ENCODE peak calls at places on chromosomes 6 and 20, in nine cellular contexts. X is endothelial cell of umbilical vein; U is esophagus squamous epithelium; C is CD8-positive, alpha-beta T cell; P is uterus; G is GM23248; I is upper lobe of right lung; O is sigmoid colon; M is heart right ventricle. Q is an unnamed sample.
A peak's percentile ranks its signal among the peaks of the same experiment; 100 is the strongest.

GRCh38 chr20:17490501-17490900 is 40.7 kb downstream of the BFSP1 start:
- DNase-seq in X (no peak), C (no peak), U (no peak), G (no peak), M (no peak), P (no peak), O (peak; percentile 18), I (no peak), Q (no peak)

GRCh38 chr6:21859193-21859735 is 265.7 kb downstream of the SOX4 start:
- DNase-seq in M (no peak), O (no peak), U (no peak), X (no peak), I (no peak), G (no peak), P (no peak), C (no peak), Q (no peak)

GRCh38 chr20:46054606-46055005 is 25.6 kb downstream of the SLC12A5 start:
- DNase-seq in C (no peak), P (no peak), I (no peak), U (no peak), O (peak; percentile 18), G (no peak), M (no peak), X (no peak), Q (no peak)

GRCh38 chr20:40054311-40054710 is 634.7 kb downstream of the MAFB start:
- DNase-seq in C (no peak), G (no peak), P (no peak), U (no peak), O (no peak), M (no peak), X (no peak), I (no peak), Q (no peak)

GRCh38 chr6:111441678-111442243 is 41.3 kb downstream of the REV3L start:
- DNase-seq in X (no peak), U (no peak), O (no peak), I (no peak), P (no peak), C (no peak), G (no peak), M (no peak), Q (no peak)

GRCh38 chr6:393391-394221 is 2.1 kb downstream of the IRF4 start:
- DNase-seq in X (no peak), I (no peak), M (no peak), C (no peak), O (no peak), P (no peak), U (no peak), G (no peak), Q (no peak)

GRCh38 chr6:129252377-129253071 is 369.6 kb downstream of the LAMA2 start:
- DNase-seq in X (peak; percentile 9), O (no peak), I (no peak), G (no peak), M (no peak), C (no peak), P (no peak), U (no peak), Q (peak; percentile 65)

GRCh38 chr6:82211326-82211725 is 36.2 kb downstream of the IBTK start:
- DNase-seq in M (no peak), P (no peak), U (no peak), G (no peak), O (no peak), I (no peak), X (no peak), C (no peak), Q (no peak)

GRCh38 chr20:63578224-63579016 is 4.4 kb upstream of the HELZ2 start:
- DNase-seq in C (no peak), I (no peak), M (no peak), X (no peak), G (no peak), P (no peak), U (no peak), O (no peak), Q (no peak)

GRCh38 chr20:19354950-19355349 is 142.5 kb downstream of the SLC24A3 start:
- DNase-seq in P (no peak), M (no peak), O (no peak), C (no peak), I (no peak), U (no peak), X (no peak), G (no peak), Q (no peak)

GRCh38 chr6:37244430-37245310 is 12.9 kb upstream of the TBC1D22B start:
- DNase-seq in P (peak; percentile 93), O (peak; percentile 94), C (no peak), G (peak; percentile 99), X (peak; percentile 100), M (peak; percentile 51), U (no peak), I (peak; percentile 70), Q (peak; percentile 32)

GRCh38 chr20:15760217-15760567 is 813.1 kb downstream of the KIF16B start:
- DNase-seq in P (no peak), I (no peak), G (peak; percentile 0), X (no peak), O (no peak), C (no peak), M (no peak), U (no peak), Q (no peak)

GRCh38 chr20:44600301-44600700 is 17.9 kb downstream of the PKIG start:
- DNase-seq in X (no peak), G (no peak), M (no peak), U (no peak), I (no peak), P (no peak), O (peak; percentile 40), C (no peak), Q (no peak)

GRCh38 chr20:8545212-8545611 is 413.1 kb downstream of the PLCB1 start:
- DNase-seq in M (no peak), O (no peak), C (no peak), U (no peak), I (no peak), P (no peak), X (no peak), G (peak; percentile 80), Q (no peak)

GRCh38 chr20:40604416-40604815 is 84.6 kb downstream of the MAFB start:
- DNase-seq in P (no peak), X (no peak), G (no peak), C (no peak), O (no peak), M (no peak), I (no peak), U (no peak), Q (no peak)

GRCh38 chr6:29872791-29873190 is 45.2 kb downstream of the HLA-G start:
- DNase-seq in I (no peak), P (no peak), G (no peak), X (no peak), C (no peak), M (no peak), U (no peak), O (no peak), Q (no peak)

GRCh38 chr6:41470341-41471063 is 75.7 kb upstream of the FOXP4 start:
- DNase-seq in X (no peak), P (peak; percentile 50), G (peak; percentile 24), I (peak; percentile 81), C (no peak), O (peak; percentile 80), U (no peak), M (peak; percentile 59), Q (no peak)

GRCh38 chr6:13098808-13099570 is 229.3 kb downstream of the TBC1D7 start:
- DNase-seq in P (no peak), O (no peak), G (peak; percentile 36), U (no peak), X (no peak), C (no peak), I (no peak), M (no peak), Q (no peak)

GRCh38 chr20:25533920-25534700 is 51.2 kb downstream of the NINL start:
- DNase-seq in M (no peak), O (no peak), U (no peak), G (no peak), X (peak; percentile 44), I (no peak), P (no peak), C (no peak), Q (no peak)

GRCh38 chr6:18384621-18385020 is 2.5 kb upstream of the RNF144B start:
- DNase-seq in O (no peak), U (no peak), G (no peak), P (no peak), I (no peak), M (peak; percentile 28), C (no peak), X (no peak), Q (no peak)
- H3K27ac ChIP-seq in O (no peak overlapping the region), U (no peak overlapping the region), G (no peak overlapping the region), P (no peak overlapping the region), I (no peak overlapping the region), M (no peak overlapping the region), C (no peak overlapping the region), X (no peak overlapping the region), Q (no peak overlapping the region)

GRCh38 chr6:138405816-138406403 is 1.9 kb downstream of the HEBP2 start:
- DNase-seq in O (no peak), U (no peak), M (no peak), X (no peak), C (no peak), P (no peak), I (no peak), G (no peak), Q (no peak)
- H3K27ac ChIP-seq in O (no peak overlapping the region), U (peak overlapping the region; percentile 94), M (no peak overlapping the region), X (no peak overlapping the region), C (no peak overlapping the region), P (no peak overlapping the region), I (no peak overlapping the region), G (no peak overlapping the region), Q (peak overlapping the region; percentile 52)

GRCh38 chr6:79570129-79570801 is 33.0 kb upstream of the LCA5 start:
- DNase-seq in X (peak; percentile 70), M (no peak), U (no peak), P (peak; percentile 32), O (no peak), G (peak; percentile 35), I (no peak), C (no peak), Q (peak; percentile 84)
- H3K27ac ChIP-seq in X (peak overlapping the region; percentile 51), M (no peak overlapping the region), U (no peak overlapping the region), P (no peak overlapping the region), O (peak overlapping the region; percentile 6), G (no peak overlapping the region), I (no peak overlapping the region), C (no peak overlapping the region), Q (peak overlapping the region; percentile 28)

DNA sequence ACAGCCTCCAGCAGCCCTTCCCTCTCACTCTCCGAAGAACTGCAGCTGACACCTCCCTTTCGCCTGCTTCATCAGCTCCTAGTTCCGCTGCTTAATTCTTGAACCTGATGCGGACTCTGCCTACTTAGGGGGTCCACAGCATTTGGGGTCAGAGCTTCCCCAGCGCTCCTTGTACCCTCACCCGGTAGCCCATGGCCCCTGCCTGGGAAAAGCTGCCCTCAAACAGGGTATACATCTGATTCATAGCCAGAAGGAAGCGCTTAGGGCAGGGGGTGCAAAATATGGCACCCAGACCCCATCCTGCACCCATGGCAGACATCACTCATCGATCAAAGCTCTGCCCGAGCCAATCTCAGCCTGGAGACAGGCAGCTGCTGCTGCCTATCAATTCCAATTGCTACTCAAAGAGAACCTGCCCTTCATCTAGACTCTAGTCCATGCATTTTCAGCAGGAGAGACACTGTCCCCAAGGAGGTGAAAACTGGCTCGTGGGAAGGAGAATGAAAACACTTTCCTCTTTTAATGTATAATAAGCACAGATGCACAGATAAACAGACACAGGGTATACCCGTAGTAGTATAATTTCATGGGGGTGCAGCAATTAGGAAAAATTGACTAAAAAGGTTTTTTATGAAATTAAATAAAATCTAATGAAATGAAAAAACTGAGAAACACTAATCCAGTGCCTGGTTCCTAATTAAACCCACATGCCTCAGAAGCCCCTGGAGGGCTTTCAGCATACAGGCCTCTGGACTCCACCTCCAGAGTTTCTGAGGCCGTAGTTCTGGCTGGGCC is 194.8 kb downstream of the PREX1 start:
- DNase-seq in C (no peak), X (no peak), O (no peak), P (no peak), I (no peak), G (no peak), M (no peak), U (no peak), Q (no peak)
- H3K27ac ChIP-seq in C (no peak overlapping the region), X (no peak overlapping the region), O (no peak overlapping the region), P (no peak overlapping the region), I (no peak overlapping the region), G (no peak overlapping the region), M (no peak overlapping the region), U (no peak overlapping the region), Q (no peak overlapping the region)